ENCODE peak calls at places on chromosomes 16 and 17, in five cellular contexts. G, F, D, S and O are unnamed samples.

GRCh38 chr16:27748868-27749546 is 199.1 kb downstream of the KATNIP start:
- DNase-seq in G (peak; percentile 57), S (peak; percentile 49), F (no peak), D (peak; percentile 61), O (no peak)

GRCh38 chr17:65137076-65137935 is at the start of gene RGS9:
- DNase-seq in F (peak; percentile 89), S (peak; percentile 90), G (peak; percentile 85), D (peak; percentile 91), O (peak; percentile 53)

GRCh38 chr16:31474173-31474714 is 2.3 kb downstream of the TGFB1I1 start:
- DNase-seq in S (no peak), F (no peak), G (no peak), D (no peak), O (no peak)

GRCh38 chr16:69522732-69523404 is 42.9 kb upstream of the NFAT5 start:
- DNase-seq in S (no peak), F (no peak), D (no peak), G (no peak), O (no peak)

GRCh38 chr17:81115219-81115618 is 50.1 kb upstream of the PVALEF start:
- DNase-seq in D (no peak), S (no peak), G (no peak), F (no peak), O (no peak)

GRCh38 chr16:84380405-84380804 is 12.1 kb downstream of the ATP2C2 start:
- DNase-seq in D (no peak), F (no peak), S (no peak), G (peak; percentile 41), O (no peak)

GRCh38 chr16:86862596-86862995 is 284.2 kb downstream of the FOXL1 start:
- DNase-seq in G (no peak), S (no peak), F (no peak), D (no peak), O (no peak)

GRCh38 chr16:88685156-88686061 is 898 bp downstream of the SNAI3 start:
- DNase-seq in G (no peak), D (peak; percentile 52), S (peak; percentile 74), F (no peak), O (no peak)

GRCh38 chr16:76176153-76176552 is 101.0 kb upstream of the CNTNAP4 start:
- DNase-seq in G (no peak), D (no peak), F (no peak), S (no peak), O (peak; percentile 3)

GRCh38 chr16:88642881-88643545 is 4.6 kb downstream of the IL17C start:
- DNase-seq in F (no peak), D (no peak), G (no peak), S (no peak), O (no peak)

GRCh38 chr16:57258910-57259475 is 13.9 kb downstream of the ARL2BP start:
- DNase-seq in G (peak; percentile 4), S (peak; percentile 40), F (peak; percentile 20), D (no peak), O (no peak)

GRCh38 chr16:57261806-57262205 is 16.7 kb downstream of the ARL2BP start:
- DNase-seq in F (peak; percentile 28), G (peak; percentile 6), S (no peak), D (no peak), O (no peak)

GRCh38 chr16:57262841-57263584 is 18.0 kb downstream of the ARL2BP start:
- DNase-seq in D (no peak), G (peak; percentile 29), F (peak; percentile 27), S (no peak), O (no peak)

GRCh38 chr16:57258226-57258909 is 13.3 kb downstream of the ARL2BP start:
- DNase-seq in D (no peak), G (no peak), S (peak; percentile 37), F (peak; percentile 46), O (no peak)

GRCh38 chr16:57260294-57260929 is 15.4 kb downstream of the ARL2BP start:
- DNase-seq in D (peak; percentile 87), F (peak; percentile 42), S (peak; percentile 69), G (peak; percentile 31), O (no peak)
- H3K4me3 ChIP-seq in D (peak overlapping the region; percentile 30), F (no peak overlapping the region), S (peak overlapping the region; percentile 26), G (no peak overlapping the region), O (no peak overlapping the region)

GRCh38 chr17:4540224-4541040 is 14.8 kb downstream of the MYBBP1A start:
- DNase-seq in S (no peak), F (peak; percentile 57), G (peak; percentile 41), D (no peak), O (no peak)
- TF ChIP-seq CTCF in S (no peak), F (no peak), G (no peak), D (no peak), O (peak; percentile 40)

GRCh38 chr17:50275279-50275678 is 1.0 kb downstream of the TMEM92 start:
- DNase-seq in G (no peak), S (no peak), F (peak; percentile 24), D (no peak), O (no peak)

GRCh38 chr17:50274142-50274944 is at the start of gene TMEM92:
- DNase-seq in D (peak; percentile 90), F (peak; percentile 89), G (peak; percentile 83), S (no peak), O (no peak)

GRCh38 chr17:50273654-50274040 is 619 bp upstream of the TMEM92 start:
- DNase-seq in D (no peak), G (no peak), S (no peak), F (peak; percentile 53), O (no peak)

GRCh38 chr17:50276588-50277356 is 2.5 kb downstream of the TMEM92 start:
- DNase-seq in S (no peak), G (no peak), F (no peak), D (no peak), O (no peak)

DNA sequence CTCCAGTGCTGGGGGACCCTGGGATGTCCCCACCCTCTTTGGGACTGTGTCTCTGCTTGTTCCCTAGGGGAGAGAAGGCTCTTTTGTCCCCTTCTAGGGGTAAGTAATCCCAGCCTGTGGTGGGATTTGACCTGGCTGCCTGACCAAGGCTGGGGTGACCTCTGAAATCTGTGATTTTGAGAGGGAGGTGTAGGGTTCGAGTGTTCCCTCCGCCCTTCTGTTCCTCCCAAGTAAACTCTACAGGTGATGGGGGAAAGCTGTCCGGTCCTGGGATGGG is 617 bp downstream of the TMEM92 start:
- DNase-seq in S (no peak), D (no peak), F (peak; percentile 21), G (no peak), O (no peak)
- H3K4me3 ChIP-seq in S (no peak overlapping the region), D (peak overlapping the region; percentile 35), F (peak overlapping the region; percentile 60), G (peak overlapping the region; percentile 19), O (no peak overlapping the region)

GRCh38 chr16:2056077-2056476 is 8.3 kb downstream of the TSC2 start:
- DNase-seq in D (no peak), F (peak; percentile 76), G (no peak), S (no peak), O (no peak)
- TF ChIP-seq CTCF in D (no peak), F (peak; percentile 74), G (peak; percentile 34), S (no peak), O (no peak)

GRCh38 chr16:78269251-78269650 is 169.8 kb downstream of the WWOX start:
- DNase-seq in D (no peak), S (no peak), F (no peak), G (no peak), O (no peak)
- H3K4me3 ChIP-seq in D (no peak overlapping the region), S (no peak overlapping the region), F (no peak overlapping the region), G (no peak overlapping the region), O (no peak overlapping the region)

DNA sequence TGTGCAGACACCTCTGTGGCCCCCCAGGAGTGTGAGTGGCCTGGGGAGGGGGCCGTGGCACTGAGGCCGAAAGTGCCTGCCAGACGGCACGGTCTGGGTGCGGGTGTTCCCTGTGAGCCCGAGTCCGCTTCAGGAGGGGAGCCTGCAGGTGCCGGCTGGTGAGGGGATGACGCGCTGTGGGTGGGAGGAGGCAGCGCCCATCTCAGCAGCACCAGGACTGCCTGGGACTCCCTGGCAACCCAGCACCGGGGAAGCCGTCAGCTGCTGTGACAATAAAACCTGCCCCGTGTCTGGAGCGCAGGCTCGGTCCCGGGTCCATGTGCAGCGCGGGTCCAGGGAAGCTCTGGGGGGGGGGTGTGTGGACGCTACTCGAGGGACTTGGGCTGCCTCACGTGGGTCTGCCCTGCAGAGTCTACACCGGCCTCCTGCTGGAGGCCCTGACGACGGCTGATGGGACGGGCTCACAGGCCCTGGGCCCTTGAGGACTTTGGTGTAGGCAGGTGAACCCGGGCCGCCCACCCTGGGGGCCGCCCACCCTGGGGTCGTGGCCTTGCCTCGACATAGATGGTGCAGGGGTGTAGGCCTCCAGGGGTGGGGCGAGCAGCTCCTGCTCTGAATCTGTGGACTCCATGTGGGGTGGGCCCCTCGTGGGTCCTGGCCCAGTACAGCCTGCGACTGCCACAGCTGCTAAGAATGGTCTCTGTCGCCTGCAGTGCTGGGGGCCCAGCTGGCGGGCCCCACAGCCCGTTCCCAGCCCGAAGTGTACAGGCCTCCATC is 5.9 kb upstream of the RAB40C start:
- DNase-seq in D (no peak), F (no peak), G (no peak), S (no peak), O (no peak)
- TF ChIP-seq CTCF in D (no peak), F (no peak), G (no peak), S (no peak), O (no peak)